ENCODE peak calls at places on chromosomes 2 and 18, in seven cellular contexts. J, W, X, Z, E, P and H are unnamed samples.

GRCh38 chr2:15968280-15969178 is 28.2 kb downstream of the MYCN start:
- DNase-seq in J (no peak), X (no peak), P (no peak), Z (no peak), E (no peak), W (no peak), H (no peak)

GRCh38 chr2:144890828-144891227 is 370.9 kb upstream of the ZEB2 start:
- DNase-seq in E (no peak), Z (no peak), J (peak; percentile 11), W (peak; percentile 66), P (no peak), X (peak; percentile 37), H (peak; percentile 60)

GRCh38 chr2:144341538-144341937 is 178.4 kb downstream of the ZEB2 start:
- DNase-seq in Z (no peak), E (no peak), J (no peak), X (no peak), P (no peak), W (no peak), H (no peak)

GRCh38 chr2:96408631-96409542 is 73.3 kb downstream of the NCAPH start:
- DNase-seq in E (no peak), J (no peak), Z (no peak), W (no peak), X (no peak), P (peak; percentile 31), H (no peak)

GRCh38 chr18:33578371-33579146 is 540 bp downstream of the ASXL3 start:
- DNase-seq in P (peak; percentile 1), E (no peak), J (no peak), W (no peak), X (no peak), Z (peak; percentile 58), H (no peak)

GRCh38 chr18:456361-456821 is 44.1 kb downstream of the COLEC12 start:
- DNase-seq in Z (no peak), E (no peak), P (no peak), W (no peak), X (no peak), J (no peak), H (no peak)

GRCh38 chr2:226802573-226802972 is 3.0 kb upstream of the IRS1 start:
- DNase-seq in W (peak; percentile 48), J (peak; percentile 48), X (peak; percentile 81), E (no peak), Z (no peak), P (peak; percentile 86), H (peak; percentile 68)

GRCh38 chr2:41032715-41033114 is 580.8 kb upstream of the SLC8A1 start:
- DNase-seq in W (no peak), X (no peak), Z (no peak), P (no peak), J (no peak), E (no peak), H (no peak)

GRCh38 chr2:74293191-74294065 is 49.8 kb downstream of the SLC4A5 start:
- DNase-seq in W (no peak), X (no peak), P (no peak), Z (no peak), E (no peak), J (no peak), H (no peak)

GRCh38 chr2:216195565-216195978 is 86.4 kb downstream of the XRCC5 start:
- DNase-seq in J (no peak), P (no peak), Z (no peak), W (no peak), X (no peak), E (no peak), H (no peak)

GRCh38 chr2:70923378-70924015 is 12.2 kb upstream of the ATP6V1B1 start:
- DNase-seq in W (peak; percentile 36), X (no peak), J (peak; percentile 33), P (no peak), E (no peak), Z (peak; percentile 69), H (peak; percentile 32)

GRCh38 chr2:48445091-48445725 is 84.7 kb upstream of the STON1 start:
- DNase-seq in X (no peak), Z (no peak), P (no peak), J (no peak), W (no peak), E (no peak), H (no peak)

GRCh38 chr18:2223394-2223793 is 347.9 kb downstream of the METTL4 start:
- DNase-seq in X (no peak), W (no peak), P (no peak), Z (no peak), J (no peak), E (no peak), H (no peak)

GRCh38 chr2:126963390-126963789 is 64.7 kb downstream of the TEX51 start:
- DNase-seq in J (no peak), W (no peak), X (no peak), P (no peak), Z (no peak), E (no peak), H (no peak)

GRCh38 chr2:215664847-215665525 is 229.1 kb upstream of the FN1 start:
- DNase-seq in X (peak; percentile 31), W (no peak), P (peak; percentile 41), E (peak; percentile 63), Z (no peak), J (no peak), H (no peak)

GRCh38 chr2:201618744-201619654 is 24.3 kb downstream of the TMEM237 start:
- DNase-seq in P (no peak), W (peak; percentile 57), J (peak; percentile 48), Z (no peak), E (no peak), X (no peak), H (no peak)

GRCh38 chr2:221731432-221731831 is 159.3 kb upstream of the EPHA4 start:
- DNase-seq in X (no peak), W (no peak), Z (no peak), E (peak; percentile 16), J (no peak), P (peak; percentile 7), H (no peak)

GRCh38 chr2:1696472-1696871 is 47.8 kb downstream of the PXDN start:
- DNase-seq in W (no peak), X (no peak), Z (no peak), J (no peak), E (no peak), P (no peak), H (no peak)

GRCh38 chr2:55408946-55409868 is 10.4 kb downstream of the CCDC88A start:
- DNase-seq in X (no peak), W (no peak), Z (no peak), P (no peak), J (no peak), E (no peak), H (no peak)

GRCh38 chr2:156399950-156400703 is 36.1 kb upstream of the GPD2 start:
- DNase-seq in X (peak; percentile 68), J (peak; percentile 86), W (peak; percentile 73), Z (peak; percentile 85), P (peak; percentile 55), E (peak; percentile 37), H (peak; percentile 81)

GRCh38 chr18:5309888-5310470 is 14.5 kb upstream of the ZBTB14 start:
- DNase-seq in X (no peak), W (no peak), P (no peak), E (peak; percentile 48), Z (no peak), J (no peak), H (no peak)

GRCh38 chr2:64212801-64213321 is 68.6 kb upstream of the PELI1 start:
- DNase-seq in E (peak; percentile 60), W (peak; percentile 47), J (no peak), X (no peak), Z (no peak), P (no peak), H (no peak)

GRCh38 chr2:99635710-99636431 is 146.1 kb upstream of the REV1 start:
- DNase-seq in Z (no peak), J (no peak), X (no peak), P (no peak), W (no peak), E (no peak), H (no peak)

DNA sequence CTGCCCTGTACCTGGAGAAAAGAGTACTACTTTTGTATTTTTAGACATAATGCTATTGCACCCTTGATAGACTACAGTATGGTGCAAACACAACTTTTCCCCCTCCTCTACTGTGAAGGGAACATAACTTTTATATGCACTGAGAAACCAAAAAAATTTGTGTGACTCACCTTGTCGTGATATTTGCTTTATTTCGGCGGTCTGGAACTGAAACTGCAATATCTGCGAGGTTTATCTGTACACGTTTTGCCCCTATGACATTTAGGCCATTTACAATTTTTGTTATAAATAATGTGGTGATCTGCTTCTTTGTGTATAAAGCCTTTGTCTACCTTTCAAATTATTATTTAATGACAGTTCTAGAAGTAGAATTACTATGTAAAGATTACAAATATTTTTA is 34.4 kb upstream of the AAK1 start:
- DNase-seq in J (no peak), W (no peak), X (no peak), P (no peak), Z (no peak), E (no peak), H (no peak)
- TF ChIP-seq JUND in J (no peak), W (no peak), X (no peak), P (no peak), Z (no peak), E (no peak), H (no peak)

DNA sequence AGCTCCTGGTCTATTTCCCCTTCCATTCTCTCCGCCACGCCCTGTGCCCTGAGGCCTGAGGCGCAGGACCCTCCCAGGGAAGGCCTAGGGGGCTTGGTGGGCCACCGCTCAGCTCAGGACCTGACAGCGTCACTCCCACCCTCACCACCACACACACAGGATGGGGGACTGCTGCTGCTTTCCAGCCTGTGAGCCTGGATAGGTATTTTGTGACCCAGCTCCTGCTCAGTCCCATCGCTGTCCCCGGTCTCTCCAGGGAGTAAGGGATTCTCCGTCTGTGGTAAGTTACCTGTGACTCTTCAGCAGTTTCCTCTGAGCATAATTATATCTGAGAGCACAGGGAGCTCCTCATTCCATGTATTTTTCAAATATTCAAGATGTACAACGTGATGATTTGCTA is 16.3 kb downstream of the FAM228A start:
- DNase-seq in P (no peak), X (no peak), E (no peak), W (no peak), Z (peak; percentile 29), J (no peak), H (no peak)
- TF ChIP-seq JUND in P (no peak), X (no peak), E (no peak), W (no peak), Z (no peak), J (no peak), H (no peak)

DNA sequence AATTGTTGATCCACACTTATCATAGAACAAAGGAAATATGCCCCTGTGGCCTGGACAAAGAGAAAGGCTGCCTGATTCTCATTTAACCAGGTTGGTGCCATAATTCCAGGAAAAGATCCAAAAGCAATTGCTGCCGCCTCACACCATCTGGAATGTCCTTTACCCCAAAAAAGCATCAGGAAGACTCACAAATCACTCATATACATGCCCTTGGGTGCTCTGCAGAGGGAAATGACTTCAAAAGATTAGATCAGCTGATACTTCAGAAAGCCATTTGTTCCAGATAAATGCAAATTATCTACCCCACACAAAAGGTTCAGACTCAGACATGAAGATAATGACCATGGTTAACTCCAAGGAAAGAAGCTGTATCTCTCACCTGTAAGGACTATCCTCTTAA is 285.8 kb downstream of the C1D start:
- DNase-seq in P (no peak), J (peak; percentile 11), E (no peak), X (no peak), Z (no peak), W (no peak), H (no peak)
- TF ChIP-seq JUND in P (no peak), J (no peak), E (no peak), X (no peak), Z (no peak), W (no peak), H (no peak)

DNA sequence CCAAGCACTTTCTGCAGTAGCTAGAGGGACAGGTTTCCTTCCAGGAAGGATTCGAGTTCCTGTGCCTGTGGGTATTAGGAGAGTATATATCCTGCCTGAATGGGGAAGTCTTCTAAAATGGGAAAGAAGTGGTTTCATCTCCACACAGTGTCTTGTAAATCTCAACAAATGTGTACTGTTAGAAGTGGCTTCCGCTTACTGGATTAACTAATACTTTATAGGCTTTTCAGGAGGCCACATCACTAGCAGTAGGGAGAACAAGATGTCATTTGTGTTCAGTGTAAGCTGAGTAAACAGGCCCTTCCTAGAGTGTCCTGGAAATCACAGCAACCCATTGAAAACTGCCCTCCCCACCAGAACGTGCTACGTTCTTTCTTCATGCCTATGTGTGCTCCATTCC is 12.5 kb upstream of the POLR1B start:
- DNase-seq in J (no peak), E (no peak), Z (no peak), X (no peak), W (no peak), P (no peak), H (no peak)
- TF ChIP-seq JUND in J (no peak), E (no peak), Z (no peak), X (no peak), W (no peak), P (no peak), H (no peak)